ENCODE peak calls at places on chromosomes 6 and 20, in seven cellular contexts. X, L, C, Z, A, O and J are unnamed samples.

GRCh38 chr20:47355489-47356219 is 845 bp downstream of the ZMYND8 start:
- DNase-seq in X (peak; percentile 20), L (no peak), C (peak; percentile 34), Z (no peak), A (no peak), O (no peak), J (peak; percentile 56)

GRCh38 chr6:89350281-89351037 is 2.1 kb downstream of the UBE2J1 start:
- DNase-seq in X (peak; percentile 65), L (no peak), C (peak; percentile 67), Z (no peak), A (no peak), O (no peak), J (peak; percentile 83)

GRCh38 chr6:118830691-118831090 is 63.3 kb upstream of the ASF1A start:
- DNase-seq in X (no peak), L (no peak), C (no peak), Z (no peak), A (no peak), O (no peak), J (no peak)

GRCh38 chr20:50405915-50406609 is 104.1 kb upstream of the PTPN1 start:
- DNase-seq in X (no peak), L (no peak), C (no peak), Z (no peak), A (no peak), O (no peak), J (no peak)

GRCh38 chr6:154504865-154505449 is 5.5 kb downstream of the CNKSR3 start:
- DNase-seq in X (no peak), L (no peak), C (no peak), Z (no peak), A (no peak), O (no peak), J (no peak)

GRCh38 chr20:49863666-49864065 is 51.0 kb downstream of the SLC9A8 start:
- DNase-seq in X (no peak), L (no peak), C (no peak), Z (no peak), A (no peak), O (no peak), J (no peak)

GRCh38 chr6:10407018-10407673 is 7.7 kb downstream of the TFAP2A start:
- DNase-seq in X (no peak), L (no peak), C (peak; percentile 58), Z (no peak), A (no peak), O (no peak), J (no peak)

GRCh38 chr20:47574616-47575401 is 73.1 kb downstream of the NCOA3 start:
- DNase-seq in X (peak; percentile 34), L (no peak), C (peak; percentile 54), Z (no peak), A (no peak), O (no peak), J (peak; percentile 21)

GRCh38 chr20:11467436-11467835 is 450.3 kb upstream of the BTBD3 start:
- DNase-seq in X (no peak), L (no peak), C (peak; percentile 30), Z (no peak), A (no peak), O (no peak), J (no peak)

GRCh38 chr6:17703256-17703694 is 3.5 kb downstream of the NUP153 start:
- DNase-seq in X (peak; percentile 83), L (peak; percentile 83), C (peak; percentile 77), Z (no peak), A (no peak), O (no peak), J (peak; percentile 97)

GRCh38 chr6:55652429-55652828 is 73.4 kb upstream of the HMGCLL1 start:
- DNase-seq in X (no peak), L (no peak), C (no peak), Z (no peak), A (no peak), O (no peak), J (no peak)